ENCODE peak calls at places on chromosomes 16 and 17, in nine cellular contexts. H is PC-3, V is fibroblast of lung, R is adipocyte, N is HCT116, W is IMR-90, S is GM23248, O is astrocyte, A is neuronal stem cell. B is an unnamed sample.

GRCh38 chr17:58416396-58416795 is 938 bp downstream of the RNF43 start:
- DNase-seq in H (no peak), V (no peak), R (no peak), N (no peak), W (no peak), S (no peak), O (no peak), A (no peak), B (no peak)

GRCh38 chr17:81483085-81483861 is 29.3 kb downstream of the ACTG1 start:
- DNase-seq in H (no peak), V (no peak), R (no peak), N (no peak), W (no peak), S (no peak), O (no peak), A (no peak), B (peak)

GRCh38 chr17:37493249-37494027 is 3.7 kb downstream of the DUSP14 start:
- DNase-seq in H (peak), V (peak), R (peak), N (peak), W (peak), S (peak), O (peak), A (no peak), B (no peak)

GRCh38 chr16:48632137-48632774 is 22.3 kb upstream of the N4BP1 start:
- DNase-seq in H (no peak), V (no peak), R (no peak), N (no peak), W (no peak), S (no peak), O (no peak), A (no peak), B (no peak)

GRCh38 chr16:67170168-67170947 is at the start of gene NOL3:
- DNase-seq in H (peak), V (peak), R (peak), N (no peak), W (peak), S (peak), O (peak), A (no peak), B (peak)

GRCh38 chr17:54968954-54969400 is 412 bp downstream of the STXBP4 start:
- DNase-seq in H (peak), V (peak), R (peak), N (no peak), W (peak), S (peak), O (no peak), A (no peak), B (no peak)

GRCh38 chr16:2664522-2665096 is 17.7 kb upstream of the KCTD5 start:
- DNase-seq in H (peak), V (no peak), R (no peak), N (no peak), W (no peak), S (no peak), O (no peak), A (no peak), B (no peak)

GRCh38 chr16:81523387-81524115 is 78.9 kb downstream of the CMIP start:
- DNase-seq in H (peak), V (peak), R (peak), N (peak), W (peak), S (peak), O (peak), A (no peak), B (peak)

GRCh38 chr16:23518435-23518891 is 8.2 kb upstream of the GGA2 start:
- DNase-seq in H (peak), V (no peak), R (peak), N (no peak), W (peak), S (no peak), O (no peak), A (no peak), B (no peak)

GRCh38 chr16:3909791-3910583 is 29.5 kb upstream of the CREBBP start:
- DNase-seq in H (no peak), V (no peak), R (no peak), N (no peak), W (no peak), S (peak), O (no peak), A (no peak), B (no peak)

GRCh38 chr17:64687959-64688358 is 25.9 kb upstream of the SMURF2 start:
- DNase-seq in H (peak), V (peak), R (no peak), N (no peak), W (peak), S (peak), O (peak), A (no peak), B (no peak)

GRCh38 chr16:47777191-47777590 is 316.1 kb downstream of the PHKB start:
- DNase-seq in H (peak), V (peak), R (peak), N (no peak), W (peak), S (peak), O (peak), A (no peak), B (no peak)

GRCh38 chr17:82663381-82664275 is 15.4 kb upstream of the WDR45B start:
- DNase-seq in H (no peak), V (no peak), R (no peak), N (no peak), W (no peak), S (no peak), O (no peak), A (no peak), B (peak)

GRCh38 chr17:30068465-30068864 is 48.2 kb upstream of the NSRP1 start:
- DNase-seq in H (no peak), V (no peak), R (no peak), N (no peak), W (no peak), S (no peak), O (no peak), A (no peak), B (no peak)

GRCh38 chr17:2435181-2435741 is 34.4 kb upstream of the MNT start:
- DNase-seq in H (no peak), V (peak), R (peak), N (no peak), W (peak), S (peak), O (peak), A (peak), B (no peak)

GRCh38 chr16:53611151-53611802 is 92.4 kb downstream of the RPGRIP1L start:
- DNase-seq in H (no peak), V (no peak), R (no peak), N (no peak), W (no peak), S (no peak), O (no peak), A (no peak), B (no peak)

GRCh38 chr17:68803122-68803615 is 152.0 kb downstream of the ABCA8 start:
- DNase-seq in H (no peak), V (no peak), R (no peak), N (no peak), W (no peak), S (no peak), O (no peak), A (no peak), B (no peak)

GRCh38 chr16:56910654-56911539 is 21.0 kb upstream of the HERPUD1 start:
- DNase-seq in H (peak), V (peak), R (peak), N (no peak), W (peak), S (peak), O (peak), A (no peak), B (no peak)

GRCh38 chr17:75635610-75636202 is 2.5 kb downstream of the SMIM5 start:
- DNase-seq in H (no peak), V (no peak), R (no peak), N (no peak), W (no peak), S (no peak), O (no peak), A (no peak), B (peak)

GRCh38 chr17:67280279-67280678 is 35.3 kb upstream of the HELZ start:
- DNase-seq in H (no peak), V (peak), R (no peak), N (no peak), W (peak), S (no peak), O (no peak), A (no peak), B (peak)

GRCh38 chr17:14080847-14081251 is 11.5 kb downstream of the COX10 start:
- DNase-seq in H (no peak), V (no peak), R (peak), N (no peak), W (no peak), S (peak), O (no peak), A (no peak), B (no peak)

GRCh38 chr16:70432304-70432799 is 6.5 kb downstream of the ST3GAL2 start:
- DNase-seq in H (no peak), V (no peak), R (no peak), N (no peak), W (no peak), S (no peak), O (no peak), A (no peak), B (no peak)

GRCh38 chr17:74089869-74090464 is 113.5 kb upstream of the RPL38 start:
- DNase-seq in H (peak), V (peak), R (no peak), N (peak), W (no peak), S (peak), O (peak), A (peak), B (no peak)

GRCh38 chr16:72794986-72795385 is 252.9 kb downstream of the ZFHX3 start:
- DNase-seq in H (no peak), V (no peak), R (no peak), N (no peak), W (no peak), S (no peak), O (no peak), A (no peak), B (no peak)

GRCh38 chr16:74107795-74108610 is 188.6 kb upstream of the PSMD7 start:
- DNase-seq in H (peak), V (no peak), R (peak), N (peak), W (peak), S (peak), O (no peak), A (peak), B (no peak)

GRCh38 chr16:71303938-71304337 is 14.7 kb upstream of the CMTR2 start:
- DNase-seq in H (peak), V (no peak), R (no peak), N (peak), W (peak), S (peak), O (no peak), A (no peak), B (no peak)

GRCh38 chr16:83315271-83315670 is 492.5 kb upstream of the HSBP1 start:
- DNase-seq in H (no peak), V (peak), R (peak), N (no peak), W (peak), S (peak), O (peak), A (no peak), B (no peak)

GRCh38 chr16:88479795-88480760 is 27.0 kb downstream of the ZFPM1 start:
- DNase-seq in H (no peak), V (no peak), R (no peak), N (no peak), W (no peak), S (no peak), O (no peak), A (no peak), B (no peak)

DNA sequence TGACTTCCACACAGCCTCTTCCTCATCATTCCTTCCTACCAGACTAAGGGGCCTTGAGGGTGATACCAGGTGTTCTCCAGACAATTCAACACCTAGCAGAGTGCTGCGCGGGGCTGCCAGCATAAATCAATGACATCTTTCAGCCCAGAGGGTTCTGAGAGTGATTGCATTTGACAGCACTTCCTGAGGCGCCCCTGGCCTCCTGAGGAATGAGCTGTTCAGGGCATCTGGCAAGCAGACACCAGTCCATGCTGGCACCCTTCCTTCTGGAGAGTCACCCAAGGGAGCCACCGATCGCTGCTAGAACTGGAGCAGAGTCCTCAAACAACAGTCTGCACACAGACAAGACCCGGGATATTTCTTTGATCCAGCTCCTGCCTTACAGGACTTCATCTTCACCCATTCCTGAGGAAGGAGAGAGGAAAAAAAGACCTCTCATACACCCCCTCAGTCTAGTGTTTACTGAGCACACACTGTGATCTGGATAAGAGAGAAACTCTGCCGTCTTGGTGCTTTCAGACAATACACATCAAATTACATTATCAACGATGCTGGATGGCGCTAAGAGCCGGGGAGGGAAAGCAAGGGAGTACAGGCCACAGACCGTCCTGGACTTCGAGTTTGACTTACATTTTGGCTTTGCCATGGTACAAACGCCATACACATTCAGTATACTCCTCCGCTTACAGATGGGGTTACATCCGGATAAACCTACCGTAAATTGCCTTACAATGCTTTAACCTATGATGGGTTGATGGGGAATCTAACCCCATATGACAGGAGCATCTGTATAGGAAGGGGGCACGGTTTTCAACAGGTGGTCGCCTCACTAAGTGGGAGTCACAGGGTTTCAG is 23.1 kb downstream of the NPTX1 start:
- DNase-seq in H (peak), V (no peak), R (no peak), N (no peak), W (no peak), S (peak), O (no peak), A (no peak), B (no peak)
- H3K4me3 ChIP-seq in H (peak), V (no peak), R (peak), N (peak), W (no peak), S (peak), O (peak), A (peak), B (peak)

GRCh38 chr16:31397101-31397660 is 4.0 kb downstream of the ITGAD start:
- DNase-seq in H (no peak), V (no peak), R (no peak), N (no peak), W (no peak), S (no peak), O (no peak), A (no peak), B (peak)

GRCh38 chr16:31397701-31398100 is 4.6 kb downstream of the ITGAD start:
- DNase-seq in H (no peak), V (no peak), R (no peak), N (no peak), W (no peak), S (no peak), O (no peak), A (no peak), B (peak)

GRCh38 chr16:31393056-31393455 is at the start of gene ITGAD:
- DNase-seq in H (no peak), V (no peak), R (no peak), N (no peak), W (no peak), S (no peak), O (no peak), A (no peak), B (no peak)

GRCh38 chr16:31400191-31400590 is 7.1 kb downstream of the ITGAD start:
- DNase-seq in H (no peak), V (no peak), R (no peak), N (no peak), W (no peak), S (no peak), O (no peak), A (no peak), B (no peak)

DNA sequence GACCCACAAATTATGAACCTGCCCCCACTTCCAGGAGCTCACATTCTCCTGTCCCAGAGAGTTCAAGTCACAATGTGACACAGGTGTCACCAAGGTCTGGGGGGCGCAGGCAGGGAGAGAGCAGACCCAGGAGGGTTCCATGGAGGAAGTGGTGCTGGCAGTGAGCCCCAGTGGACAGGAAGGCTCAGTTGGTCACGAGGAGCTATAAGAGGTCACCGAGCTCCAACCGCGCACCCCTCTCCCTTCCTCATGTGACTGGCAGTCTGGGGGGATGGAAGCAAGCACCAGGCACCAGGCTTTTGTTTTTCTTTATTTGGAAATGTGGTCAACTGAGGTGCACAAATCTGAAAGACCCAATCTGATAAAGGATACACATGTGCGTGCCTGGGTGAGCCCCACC is 2.5 kb downstream of the ITGAD start:
- DNase-seq in H (no peak), V (no peak), R (no peak), N (no peak), W (no peak), S (no peak), O (no peak), A (no peak), B (peak)
- H3K9ac ChIP-seq in H (no peak), V (no peak), R (no peak), N (no peak), W (no peak), S (no peak), O (no peak), A (no peak), B (no peak)

GRCh38 chr16:54935411-54936085 is 4.9 kb downstream of the IRX5 start:
- DNase-seq in H (no peak), V (peak), R (no peak), N (no peak), W (no peak), S (peak), O (peak), A (no peak), B (no peak)
- H3K4me3 ChIP-seq in H (no peak), V (no peak), R (peak), N (no peak), W (no peak), S (peak), O (peak), A (peak), B (no peak)

GRCh38 chr17:49997256-49997735 is 2.3 kb upstream of the DLX3 start:
- DNase-seq in H (peak), V (no peak), R (no peak), N (no peak), W (no peak), S (no peak), O (no peak), A (no peak), B (no peak)
- H3K9ac ChIP-seq in H (no peak), V (no peak), R (no peak), N (peak), W (no peak), S (no peak), O (no peak), A (no peak), B (no peak)

DNA sequence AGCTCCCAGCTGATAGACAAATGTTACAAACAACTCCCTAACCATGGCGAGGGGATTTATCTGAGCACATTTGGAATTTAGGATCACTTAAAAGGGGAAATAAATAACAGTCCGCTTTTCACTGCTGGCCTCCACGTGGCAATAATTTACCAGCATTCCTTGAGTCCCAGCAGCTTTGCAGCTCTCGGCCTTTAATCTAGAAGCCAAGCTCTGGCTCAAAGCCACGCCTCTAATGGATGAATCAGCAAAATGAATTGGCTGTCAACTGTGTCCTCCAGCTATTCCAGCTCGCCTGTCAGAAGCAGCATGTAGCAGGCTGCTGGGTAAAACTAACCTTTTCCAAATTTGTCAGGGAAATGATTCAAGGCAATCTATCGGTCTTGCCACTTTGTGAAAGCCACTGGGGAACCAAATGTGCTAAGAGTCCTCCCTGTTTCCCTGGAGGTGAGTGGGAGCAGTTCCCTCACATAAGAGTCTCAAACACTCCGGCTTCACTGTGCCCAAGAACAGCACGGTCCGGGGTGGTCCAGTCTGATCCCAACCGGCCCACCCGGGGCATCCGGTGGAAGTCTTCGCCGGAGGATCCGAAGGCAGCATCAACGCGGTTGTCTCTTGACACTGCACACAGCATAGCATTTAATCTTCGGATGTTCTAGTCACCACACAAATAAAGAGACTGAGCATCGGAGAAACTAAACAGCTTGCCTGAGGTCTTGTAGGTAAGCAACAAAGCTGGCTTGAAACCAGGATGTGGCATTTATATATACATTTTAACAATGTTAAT is 143.3 kb downstream of the PARN start:
- DNase-seq in H (peak), V (peak), R (peak), N (peak), W (peak), S (peak), O (peak), A (no peak), B (peak)
- H3K4me3 ChIP-seq in H (peak), V (peak), R (peak), N (peak), W (peak), S (peak), O (peak), A (no peak), B (peak)

DNA sequence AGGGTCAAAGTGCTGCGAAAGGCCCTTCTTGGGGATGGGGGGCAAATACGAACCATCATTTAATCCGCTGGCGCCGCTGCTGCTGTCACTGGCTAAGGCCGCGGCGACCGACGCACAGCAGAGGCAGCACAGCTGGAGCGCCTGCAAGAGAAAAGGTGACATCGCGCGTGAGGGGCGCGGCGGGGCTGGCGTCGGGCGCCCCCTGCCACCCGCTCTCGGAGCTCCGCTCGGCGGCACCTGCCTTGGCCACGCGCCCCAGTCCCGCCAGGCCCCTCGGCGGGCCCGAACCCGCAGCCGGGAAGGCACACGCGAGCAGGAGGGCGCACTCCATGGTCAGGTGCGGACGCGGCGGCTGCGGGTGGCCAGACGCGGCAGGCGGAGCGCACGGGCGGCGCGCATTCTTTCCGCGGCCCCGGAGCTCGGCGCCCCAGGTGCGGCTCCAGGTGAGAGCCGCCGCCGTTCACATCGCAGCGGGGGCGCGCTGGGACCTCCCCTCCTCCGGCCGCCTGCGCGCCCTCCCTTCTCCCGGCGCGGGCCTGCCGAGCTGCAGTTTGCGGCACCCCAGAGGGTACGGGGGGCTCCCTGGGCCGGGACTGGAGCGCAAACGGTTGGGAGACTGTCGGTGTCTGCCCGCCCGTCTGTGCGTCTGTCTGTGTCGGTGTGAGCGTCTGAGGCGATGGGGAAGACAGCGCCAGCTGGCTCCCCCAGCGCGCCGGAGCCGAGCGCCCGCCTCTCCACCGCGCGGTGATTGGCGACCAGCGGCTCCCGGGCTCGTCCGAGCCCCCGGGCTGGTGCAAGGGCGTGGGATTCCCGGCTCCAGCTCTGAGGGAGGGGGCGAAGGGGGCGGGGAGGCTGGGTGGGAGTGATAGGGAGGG is at the start of gene ADAMTS18:
- DNase-seq in H (no peak), V (no peak), R (no peak), N (no peak), W (no peak), S (no peak), O (no peak), A (peak), B (peak)
- H3K9ac ChIP-seq in H (no peak), V (no peak), R (no peak), N (no peak), W (no peak), S (no peak), O (no peak), A (no peak), B (no peak)